ENCODE peak calls at places on chromosomes 16 and 17, in five cellular contexts. I is cardiac muscle cell, M is KBM-7, R is NCI-H1092 treated with DMSO at 0.1 percent for 48 hours, T is T-helper 1 cell. C is an unnamed sample.

GRCh38 chr16:85798283-85798776 is 1.0 kb downstream of the EMC8 start:
- DNase-seq in R (no peak), I (no peak), T (no peak), M (no peak), C (peak; percentile 7)

GRCh38 chr16:85959686-85960085 is 60.7 kb downstream of the IRF8 start:
- DNase-seq in R (no peak), I (no peak), T (no peak), M (no peak), C (no peak)

GRCh38 chr16:1213231-1213630 is 11.8 kb downstream of the TPSG1 start:
- DNase-seq in R (no peak), T (no peak), I (no peak), M (no peak), C (no peak)

GRCh38 chr17:36690190-36690589 is 88.8 kb downstream of the MRM1 start:
- DNase-seq in R (no peak), T (no peak), M (no peak), I (no peak), C (no peak)

GRCh38 chr16:66248096-66248495 is 118.4 kb upstream of the CDH5 start:
- DNase-seq in T (no peak), R (no peak), I (peak; percentile 90), M (no peak), C (no peak)

GRCh38 chr16:11671271-11671670 is 3.0 kb downstream of the SNN start:
- DNase-seq in T (no peak), I (no peak), M (no peak), R (no peak), C (no peak)

GRCh38 chr17:55265434-55266021 is 768 bp downstream of the HLF start:
- DNase-seq in T (no peak), R (peak; percentile 15), I (peak; percentile 2), M (no peak), C (no peak)

GRCh38 chr16:27450836-27451341 is 48.9 kb downstream of the IL21R start:
- DNase-seq in I (peak; percentile 22), M (no peak), T (peak; percentile 50), R (no peak), C (no peak)

GRCh38 chr17:41009301-41009760 is 403 bp upstream of the KRTAP3-1 start:
- DNase-seq in I (no peak), T (no peak), R (no peak), M (no peak), C (no peak)

GRCh38 chr16:17803625-17804410 is 333.1 kb upstream of the XYLT1 start:
- DNase-seq in R (no peak), I (no peak), T (no peak), M (no peak), C (no peak)

GRCh38 chr16:54140057-54140787 is 146.4 kb downstream of the IRX3 start:
- DNase-seq in T (no peak), I (peak; percentile 40), R (no peak), M (peak; percentile 29), C (no peak)

GRCh38 chr16:4297480-4297879 is 18.4 kb upstream of the GLIS2 start:
- DNase-seq in M (no peak), R (no peak), I (no peak), T (no peak), C (no peak)

GRCh38 chr17:1548032-1548431 is 14.6 kb downstream of the PITPNA start:
- DNase-seq in T (no peak), M (no peak), I (no peak), R (no peak), C (no peak)

GRCh38 chr17:64064331-64064730 is 43.9 kb upstream of the ICAM2 start:
- DNase-seq in R (no peak), M (no peak), I (no peak), T (no peak), C (no peak)

GRCh38 chr17:44209786-44210341 is 9.6 kb downstream of the UBTF start:
- DNase-seq in R (no peak), T (peak; percentile 50), I (no peak), M (no peak), C (no peak)

GRCh38 chr16:84308120-84308519 is 13.4 kb downstream of the WFDC1 start:
- DNase-seq in M (peak; percentile 59), T (no peak), R (no peak), I (peak; percentile 62), C (no peak)

C was measured in Caki2.